ENCODE peak calls at places on chromosomes 7 and 10, in six cellular contexts. One of them, this sample, is unnamed.

GRCh38 chr10:56785292-56785691 is 424.2 kb upstream of the ZWINT start:
- DNase-seq in H1: no peak
- DNase-seq in neuronal stem cell: no peak
- DNase-seq in H9: no peak
- DNase-seq in trophoblast cell: no peak
- DNase-seq in mesenchymal stem cell: no peak
- DNase-seq in this sample: no peak

GRCh38 chr7:43112941-43113621 is 634 bp downstream of the HECW1 start:
- DNase-seq in H1: peak; percentile 81
- DNase-seq in neuronal stem cell: peak; percentile 67
- DNase-seq in H9: peak; percentile 82
- DNase-seq in trophoblast cell: no peak
- DNase-seq in mesenchymal stem cell: peak; percentile 75
- DNase-seq in this sample: peak; percentile 49

GRCh38 chr10:76274933-76275332 is 843.5 kb downstream of the LRMDA start:
- DNase-seq in H1: no peak
- DNase-seq in neuronal stem cell: no peak
- DNase-seq in H9: no peak
- DNase-seq in trophoblast cell: no peak
- DNase-seq in mesenchymal stem cell: no peak
- DNase-seq in this sample: no peak

GRCh38 chr10:132107211-132107946 is 41.6 kb downstream of the JAKMIP3 start:
- DNase-seq in H1: peak; percentile 39
- DNase-seq in neuronal stem cell: no peak
- DNase-seq in H9: peak; percentile 23
- DNase-seq in trophoblast cell: no peak
- DNase-seq in mesenchymal stem cell: no peak
- DNase-seq in this sample: no peak

GRCh38 chr10:97450828-97451227 is 4.9 kb downstream of the ZDHHC16 start:
- DNase-seq in H1: no peak
- DNase-seq in neuronal stem cell: no peak
- DNase-seq in H9: no peak
- DNase-seq in trophoblast cell: no peak
- DNase-seq in mesenchymal stem cell: no peak
- DNase-seq in this sample: no peak

GRCh38 chr10:23095404-23095965 is at the start of gene MSRB2:
- DNase-seq in H1: peak; percentile 82
- DNase-seq in neuronal stem cell: peak; percentile 79
- DNase-seq in H9: peak; percentile 96
- DNase-seq in trophoblast cell: peak; percentile 83
- DNase-seq in mesenchymal stem cell: peak; percentile 94
- DNase-seq in this sample: peak; percentile 92

GRCh38 chr7:132276252-132276651 is 300.0 kb downstream of the PLXNA4 start:
- DNase-seq in H1: no peak
- DNase-seq in neuronal stem cell: no peak
- DNase-seq in H9: no peak
- DNase-seq in trophoblast cell: no peak
- DNase-seq in mesenchymal stem cell: no peak
- DNase-seq in this sample: no peak

GRCh38 chr10:126090911-126091728 is 194.8 kb downstream of the FANK1 start:
- DNase-seq in H1: no peak
- DNase-seq in neuronal stem cell: no peak
- DNase-seq in H9: no peak
- DNase-seq in trophoblast cell: no peak
- DNase-seq in mesenchymal stem cell: peak; percentile 81
- DNase-seq in this sample: peak; percentile 97

GRCh38 chr10:49228677-49229076 is 40.5 kb upstream of the TMEM273 start:
- DNase-seq in H1: no peak
- DNase-seq in neuronal stem cell: no peak
- DNase-seq in H9: no peak
- DNase-seq in trophoblast cell: no peak
- DNase-seq in mesenchymal stem cell: no peak
- DNase-seq in this sample: no peak

GRCh38 chr7:122310119-122311021 is 5.8 kb upstream of the FEZF1 start:
- DNase-seq in H1: peak; percentile 90
- DNase-seq in neuronal stem cell: peak; percentile 75
- DNase-seq in H9: peak; percentile 87
- DNase-seq in trophoblast cell: no peak
- DNase-seq in mesenchymal stem cell: peak; percentile 57
- DNase-seq in this sample: no peak

GRCh38 chr7:22969010-22969431 is 44.9 kb downstream of the HYCC1 start:
- DNase-seq in H1: no peak
- DNase-seq in neuronal stem cell: no peak
- DNase-seq in H9: no peak
- DNase-seq in trophoblast cell: no peak
- DNase-seq in mesenchymal stem cell: no peak
- DNase-seq in this sample: no peak

GRCh38 chr10:121698902-121699301 is 100.7 kb upstream of the FGFR2 start:
- DNase-seq in H1: no peak
- DNase-seq in neuronal stem cell: no peak
- DNase-seq in H9: no peak
- DNase-seq in trophoblast cell: no peak
- DNase-seq in mesenchymal stem cell: no peak
- DNase-seq in this sample: no peak

GRCh38 chr10:131475043-131475442 is 163.5 kb upstream of the TCERG1L start:
- DNase-seq in H1: no peak
- DNase-seq in neuronal stem cell: no peak
- DNase-seq in H9: no peak
- DNase-seq in trophoblast cell: no peak
- DNase-seq in mesenchymal stem cell: no peak
- DNase-seq in this sample: no peak

DNA sequence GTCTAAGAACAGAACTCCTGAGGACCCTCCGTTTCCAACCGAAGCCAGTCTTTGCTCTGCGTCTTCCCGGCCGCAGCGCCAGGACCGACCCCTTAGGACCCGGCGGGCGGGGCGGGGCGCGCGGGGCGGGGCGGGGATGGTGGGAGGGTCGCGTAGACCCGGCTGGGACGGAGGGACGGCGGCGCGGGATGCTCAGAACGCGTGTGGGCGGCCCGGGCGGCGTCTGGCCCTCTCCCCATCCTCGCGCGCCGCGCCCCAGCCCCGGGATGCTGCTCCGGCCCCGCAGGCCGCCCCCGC is at the start of gene UTF1:
- DNase-seq in H1: no peak
- DNase-seq in neuronal stem cell: no peak
- DNase-seq in H9: no peak
- DNase-seq in trophoblast cell: no peak
- DNase-seq in mesenchymal stem cell: no peak
- DNase-seq in this sample: no peak
- H4K91ac ChIP-seq in H1: no peak within 1 kb of the TSS
- H4K91ac ChIP-seq in neuronal stem cell: no peak within 1 kb of the TSS
- H4K91ac ChIP-seq in H9: no peak within 1 kb of the TSS
- H4K91ac ChIP-seq in trophoblast cell: no peak within 1 kb of the TSS
- H4K91ac ChIP-seq in mesenchymal stem cell: no peak within 1 kb of the TSS
- H4K91ac ChIP-seq in this sample: no peak within 1 kb of the TSS

DNA sequence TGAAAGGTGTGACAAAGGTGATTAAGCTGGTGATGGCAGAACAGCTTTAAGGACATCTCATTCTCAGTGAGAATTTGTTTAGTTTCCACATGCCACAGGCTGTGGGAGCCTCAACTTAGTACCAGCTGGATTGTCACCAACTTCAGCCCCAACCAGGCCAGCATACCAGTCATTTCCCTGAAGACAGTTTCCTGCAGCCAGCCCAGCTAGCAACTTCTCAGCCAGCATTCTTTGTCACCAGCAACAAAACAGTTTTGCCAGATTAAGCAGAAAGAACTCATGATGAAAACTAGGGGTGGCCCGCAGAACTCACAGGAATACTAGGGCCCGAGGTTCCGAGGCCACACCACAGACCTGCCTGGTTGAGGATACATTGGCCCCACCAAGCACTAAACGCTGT is 68.8 kb upstream of the UNC5B start:
- DNase-seq in H1: no peak
- DNase-seq in neuronal stem cell: no peak
- DNase-seq in H9: no peak
- DNase-seq in trophoblast cell: no peak
- DNase-seq in mesenchymal stem cell: no peak
- DNase-seq in this sample: no peak
- H4K91ac ChIP-seq in H1: no peak overlapping the region
- H4K91ac ChIP-seq in neuronal stem cell: no peak overlapping the region
- H4K91ac ChIP-seq in H9: no peak overlapping the region
- H4K91ac ChIP-seq in trophoblast cell: no peak overlapping the region
- H4K91ac ChIP-seq in mesenchymal stem cell: no peak overlapping the region
- H4K91ac ChIP-seq in this sample: no peak overlapping the region

GRCh38 chr10:110433740-110434139 is 64.0 kb upstream of the DUSP5 start:
- DNase-seq in H1: no peak
- DNase-seq in neuronal stem cell: no peak
- DNase-seq in H9: no peak
- DNase-seq in trophoblast cell: no peak
- DNase-seq in mesenchymal stem cell: no peak
- DNase-seq in this sample: no peak
- H4K91ac ChIP-seq in H1: no peak overlapping the region
- H4K91ac ChIP-seq in neuronal stem cell: no peak overlapping the region
- H4K91ac ChIP-seq in H9: no peak overlapping the region
- H4K91ac ChIP-seq in trophoblast cell: no peak overlapping the region
- H4K91ac ChIP-seq in mesenchymal stem cell: no peak overlapping the region
- H4K91ac ChIP-seq in this sample: no peak overlapping the region

GRCh38 chr7:14697684-14698083 is 204.9 kb downstream of the DGKB start:
- DNase-seq in H1: no peak
- DNase-seq in neuronal stem cell: no peak
- DNase-seq in H9: no peak
- DNase-seq in trophoblast cell: no peak
- DNase-seq in mesenchymal stem cell: no peak
- DNase-seq in this sample: no peak
- H4K91ac ChIP-seq in H1: no peak overlapping the region
- H4K91ac ChIP-seq in neuronal stem cell: no peak overlapping the region
- H4K91ac ChIP-seq in H9: no peak overlapping the region
- H4K91ac ChIP-seq in trophoblast cell: no peak overlapping the region
- H4K91ac ChIP-seq in mesenchymal stem cell: no peak overlapping the region
- H4K91ac ChIP-seq in this sample: no peak overlapping the region

This sample was measured in IMR-90.